ENCODE peak calls at places on chromosomes 2 and 18, in seven cellular contexts. P, K, Q, X, D, S and M are unnamed samples. For H3K4me1 and H3K27me3, the result is how much of the 10 kb centered on the place peaks cover.

GRCh38 chr2:213861638-213862037 is 549.2 kb upstream of the VWC2L start:
- DNase-seq in P (peak), Q (no peak), K (no peak), D (no peak), X (no peak), S (no peak), M (no peak)

GRCh38 chr18:2108581-2108980 is 462.7 kb downstream of the METTL4 start:
- DNase-seq in P (no peak), S (no peak), D (no peak), K (no peak), Q (no peak), X (no peak), M (no peak)

GRCh38 chr2:139744273-139744672 is 964.1 kb upstream of the NXPH2 start:
- DNase-seq in K (no peak), X (no peak), D (no peak), P (no peak), S (no peak), Q (no peak), M (no peak)

GRCh38 chr2:19673213-19673791 is 228.5 kb downstream of the TTC32 start:
- DNase-seq in K (no peak), D (no peak), X (no peak), P (peak), S (peak), Q (no peak), M (no peak)

GRCh38 chr18:21894619-21895367 is 154.2 kb downstream of the MIB1 start:
- DNase-seq in D (peak), S (no peak), K (no peak), X (no peak), Q (no peak), P (peak), M (peak)

GRCh38 chr2:66570471-66570870 is 135.5 kb downstream of the MEIS1 start:
- DNase-seq in S (no peak), Q (no peak), P (no peak), X (no peak), K (no peak), D (no peak), M (no peak)

GRCh38 chr2:120793682-120794403 is 58.2 kb downstream of the GLI2 start:
- DNase-seq in S (no peak), Q (no peak), X (no peak), K (no peak), P (no peak), D (no peak), M (no peak)

GRCh38 chr2:109648041-109648527 is 33.9 kb downstream of the SOWAHC start:
- DNase-seq in S (no peak), K (no peak), Q (no peak), P (no peak), D (peak), X (no peak), M (no peak)

GRCh38 chr18:12088096-12088495 is 5.5 kb upstream of the ANKRD62 start:
- DNase-seq in K (no peak), D (no peak), S (no peak), Q (no peak), X (no peak), P (no peak), M (no peak)

GRCh38 chr18:80158365-80158764 is 49.3 kb downstream of the ADNP2 start:
- DNase-seq in S (no peak), P (no peak), K (no peak), X (no peak), Q (no peak), D (no peak), M (no peak)

DNA sequence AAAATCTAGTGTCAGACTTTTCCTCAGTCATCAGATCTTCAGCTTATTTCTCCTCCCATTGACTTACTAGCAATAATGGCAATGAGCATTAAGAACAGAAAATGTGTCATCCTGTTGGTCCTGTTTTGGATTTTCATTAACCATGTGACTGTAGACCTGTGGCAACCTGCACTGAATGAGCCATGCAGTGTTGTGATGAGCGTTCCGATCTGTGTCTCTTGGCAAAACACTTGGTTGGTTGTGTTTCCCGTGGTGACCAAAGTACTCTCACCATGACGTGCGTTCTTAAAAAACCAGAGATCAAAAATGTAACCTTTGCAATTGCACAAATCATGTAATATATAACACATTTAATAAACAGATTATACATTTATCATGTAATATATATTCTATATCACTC is 138.6 kb downstream of the MAP3K20 start:
- DNase-seq in P (no peak), Q (no peak), D (peak), K (no peak), S (no peak), X (no peak), M (no peak)
- H3K27ac ChIP-seq in P (no peak), Q (peak), D (no peak), K (peak), S (no peak), X (peak), M (no peak)

DNA sequence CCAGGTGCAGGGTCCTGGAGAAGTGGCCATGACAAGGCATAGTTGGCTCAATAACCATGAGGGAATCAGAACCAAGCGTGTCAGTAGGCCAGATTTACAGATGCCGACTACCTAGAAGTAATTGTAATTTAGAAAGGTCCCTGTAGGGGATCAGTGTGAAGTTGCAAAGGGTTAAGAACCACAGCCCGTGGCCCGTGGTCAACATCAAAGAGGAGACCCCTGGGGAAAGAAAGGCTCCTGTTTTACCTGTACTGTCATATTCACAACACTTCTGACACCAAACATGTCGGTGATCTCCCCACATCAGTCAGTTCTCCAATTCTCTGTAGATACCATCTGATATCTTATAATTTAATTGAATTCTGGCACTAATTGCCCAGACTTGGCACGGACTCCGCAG is 31.0 kb downstream of the SP100 start:
- DNase-seq in Q (no peak), D (no peak), X (no peak), K (no peak), P (no peak), S (no peak), M (no peak)
- H3K4me1 ChIP-seq in Q (under half), D (under half), X (under half), K (under half), P (under half), S (under half), M (under half)

DNA sequence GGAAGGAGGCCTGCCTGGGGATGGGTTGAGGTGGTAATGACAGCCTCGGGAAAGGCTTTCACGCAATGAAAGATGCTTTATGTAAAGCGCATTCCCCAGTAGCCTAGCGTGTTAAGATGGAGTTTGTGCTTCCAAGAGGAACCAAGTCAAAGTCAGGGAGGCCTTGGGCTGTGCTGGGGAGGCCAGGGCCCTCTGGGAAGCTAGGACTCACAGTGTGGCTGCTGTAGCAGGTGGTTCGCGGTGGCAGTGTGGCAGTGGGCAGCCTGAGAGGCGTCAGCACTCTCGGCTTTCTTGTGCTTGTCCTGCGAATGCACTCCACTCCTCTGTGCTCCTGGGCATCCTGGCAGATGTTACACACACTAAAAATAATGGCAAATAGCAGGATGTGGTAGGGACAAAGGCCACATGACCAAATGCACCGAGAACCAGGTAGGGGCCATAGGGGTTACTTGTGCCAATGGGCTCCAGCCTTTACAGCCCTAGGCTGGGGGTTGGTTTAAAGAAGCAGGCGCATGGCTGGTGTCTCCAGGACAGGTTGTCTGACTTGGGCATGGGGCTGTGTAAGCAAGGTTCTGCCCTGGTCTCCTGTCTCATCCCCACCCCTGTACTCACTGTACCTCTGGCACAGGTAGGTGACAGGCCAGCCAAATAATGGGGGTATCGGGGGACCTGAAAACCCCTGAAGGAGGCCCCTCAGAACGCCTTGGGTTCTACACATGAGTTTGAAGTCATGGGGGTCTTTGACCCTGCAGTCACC is 154.4 kb upstream of the TWIST2 start:
- DNase-seq in D (no peak), P (no peak), K (peak), S (no peak), X (no peak), Q (no peak), M (no peak)
- H3K27me3 ChIP-seq in D (under half), P (under half), K (under half), S (under half), X (under half), Q (under half), M (under half)

DNA sequence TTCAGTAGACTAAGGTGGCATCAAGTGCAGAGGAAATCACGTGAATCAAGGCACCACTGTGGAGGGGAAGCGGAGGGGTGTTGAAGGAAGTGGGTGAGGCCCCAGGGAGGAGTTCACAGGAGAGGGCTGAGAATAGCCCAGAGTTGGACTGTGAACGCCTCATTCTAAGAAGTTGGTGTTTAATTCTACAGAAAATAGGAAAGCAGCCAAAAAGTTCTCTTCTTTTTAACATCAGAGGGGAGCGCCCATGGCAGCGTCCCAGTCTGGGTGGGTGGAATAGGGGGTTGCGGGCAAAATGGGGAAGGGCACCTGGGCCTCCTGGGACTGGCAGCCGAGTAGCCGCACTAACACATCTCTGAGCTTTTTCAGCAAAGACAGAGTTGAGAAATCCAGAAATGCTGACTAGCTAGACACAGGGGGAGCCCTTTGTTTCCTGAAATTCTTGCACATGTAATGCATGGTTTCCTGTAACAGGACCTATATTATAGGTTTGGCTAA is 96.9 kb downstream of the NEB start:
- DNase-seq in S (no peak), X (no peak), Q (no peak), K (no peak), P (peak), D (no peak), M (peak)
- H3K27ac ChIP-seq in S (no peak), X (peak), Q (no peak), K (no peak), P (no peak), D (no peak), M (peak)

DNA sequence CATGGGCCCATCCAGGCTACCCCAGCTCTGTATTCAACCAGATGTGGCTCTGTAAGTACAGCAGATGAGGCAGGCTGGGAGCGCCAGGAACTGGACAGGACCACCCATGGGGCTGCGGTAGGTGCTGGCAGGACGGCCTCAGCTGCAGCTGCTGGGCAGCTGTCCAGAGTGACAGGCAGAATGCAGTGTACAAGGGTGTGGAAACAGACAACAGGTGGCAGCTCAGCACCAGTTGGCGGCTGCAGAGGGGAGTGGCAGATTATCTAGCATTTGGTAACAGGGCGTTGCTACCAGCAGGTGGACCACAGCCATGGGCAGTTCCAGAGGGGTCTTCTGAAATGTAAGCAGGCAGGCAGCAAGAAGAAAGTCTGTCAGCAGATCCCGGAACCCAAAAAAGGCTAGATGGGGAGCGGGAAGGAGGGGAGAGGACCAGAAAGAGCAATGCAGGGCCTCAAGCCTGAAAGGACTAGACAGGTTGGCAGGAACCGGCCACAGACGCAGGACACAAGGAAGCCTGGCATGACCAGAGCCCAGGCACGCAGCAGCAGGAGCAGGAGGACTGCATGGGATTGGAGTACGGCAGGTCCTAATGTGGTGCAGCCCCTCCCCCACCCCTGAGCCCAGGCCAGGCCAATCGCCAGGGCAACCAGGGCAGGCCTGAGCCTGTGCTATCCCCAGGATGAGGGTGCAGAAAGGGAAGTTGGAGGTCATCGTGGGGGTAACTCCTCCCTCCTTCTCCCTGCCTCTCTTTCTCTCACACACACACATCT is 24.7 kb downstream of the PKDCC start:
- DNase-seq in S (no peak), Q (no peak), P (peak), D (no peak), X (peak), K (no peak), M (peak)
- H3K4me1 ChIP-seq in S (under half), Q (under half), P (under half), D (under half), X (under half), K (under half), M (under half)

GRCh38 chr2:95072424-95072823 is 46.9 kb downstream of the MAL start:
- DNase-seq in P (no peak), X (no peak), K (no peak), S (no peak), Q (no peak), D (no peak), M (no peak)
- H3K27me3 ChIP-seq in P (under half), X (under half), K (under half), S (under half), Q (under half), D (under half), M (under half)

DNA sequence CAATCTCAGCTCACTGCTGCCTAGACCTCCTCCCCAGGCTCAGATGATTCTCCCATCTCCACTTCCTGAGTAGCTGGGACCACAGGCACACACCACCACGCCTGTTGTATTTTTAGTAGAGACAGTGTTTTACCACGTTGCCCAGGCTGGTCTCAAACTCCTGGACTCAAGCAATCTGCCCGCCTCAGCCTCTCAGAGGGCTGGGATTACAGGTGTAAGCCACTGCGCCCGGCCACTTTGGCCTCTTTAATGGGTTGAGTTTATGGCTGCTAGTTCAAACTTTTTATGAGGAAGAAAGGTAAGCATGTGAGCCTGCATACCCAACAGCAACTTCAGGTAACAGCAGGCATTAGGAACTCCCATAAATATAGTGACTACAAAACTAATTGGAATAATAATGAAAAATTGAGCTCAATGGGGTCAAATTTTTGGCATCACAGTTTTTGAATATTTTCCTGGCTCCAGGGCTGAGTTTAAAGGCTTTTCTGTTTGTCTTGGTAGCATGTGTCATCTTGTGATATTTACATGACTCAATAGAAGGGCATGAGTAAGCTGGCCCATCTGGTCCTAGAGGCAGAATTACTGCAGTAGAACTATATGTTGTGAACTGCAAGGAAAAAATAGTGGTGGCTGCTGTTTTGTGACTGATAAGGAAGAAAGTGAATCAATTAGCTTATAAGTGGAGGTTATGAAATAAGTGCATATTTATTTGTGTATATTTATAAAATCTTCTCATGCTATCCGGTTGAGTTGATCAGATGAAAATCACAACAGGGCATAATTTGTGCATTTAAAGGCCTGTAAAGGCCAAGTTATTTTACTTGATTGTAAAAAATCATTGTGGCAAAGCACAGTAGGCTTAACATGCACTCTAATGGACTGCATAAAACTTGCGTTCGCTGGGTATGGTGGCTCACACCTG is 24.8 kb downstream of the GALM start:
- DNase-seq in K (no peak), Q (peak), P (no peak), S (no peak), D (no peak), X (no peak), M (no peak)
- H3K27ac ChIP-seq in K (no peak), Q (peak), P (peak), S (no peak), D (no peak), X (peak), M (peak)

DNA sequence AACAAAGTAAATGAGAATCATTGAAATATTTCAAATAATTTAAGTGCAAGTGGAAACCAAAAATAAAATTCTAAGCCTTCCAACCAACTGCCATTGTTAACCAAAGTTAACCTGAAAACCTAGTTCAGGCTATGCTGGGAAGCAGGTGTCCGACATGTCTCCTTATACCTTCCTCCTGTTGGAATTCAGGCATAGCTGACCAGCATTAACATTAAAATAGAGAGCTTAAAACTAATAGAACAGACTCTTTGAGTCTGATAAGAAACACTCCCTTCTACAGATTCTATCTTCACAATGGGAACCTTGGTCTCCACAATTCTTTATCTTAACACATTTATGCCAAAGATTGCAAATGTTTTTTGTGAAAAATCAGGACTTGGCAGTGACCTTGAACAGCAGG is 1004.9 kb upstream of the NRXN1 start:
- DNase-seq in D (no peak), P (no peak), S (no peak), K (no peak), Q (no peak), X (no peak), M (no peak)
- H3K4me1 ChIP-seq in D (under half), P (under half), S (under half), K (under half), Q (under half), X (under half), M (under half)